ENCODE peak calls at places on chromosomes 3 and 15, in eight cellular contexts. G, I, U, X, O, D, P and T are unnamed samples.
A peak's percentile ranks its signal among the peaks of the same experiment; 100 is the strongest.

GRCh38 chr15:59549339-59549807 is 62.2 kb upstream of the GCNT3 start:
- DNase-seq in G (no peak), I (no peak), U (no peak), X (no peak), O (no peak), D (no peak), P (no peak), T (no peak)

GRCh38 chr3:49013738-49014660 is 4.4 kb downstream of the DALRD3 start:
- DNase-seq in G (peak; percentile 59), I (peak; percentile 86), U (peak; percentile 68), X (peak; percentile 43), O (peak; percentile 28), D (no peak), P (no peak), T (peak; percentile 66)

GRCh38 chr3:178618197-178618596 is 82.0 kb downstream of the KCNMB2 start:
- DNase-seq in G (no peak), I (no peak), U (peak; percentile 2), X (no peak), O (no peak), D (no peak), P (no peak), T (peak; percentile 6)

GRCh38 chr15:100349321-100349695 is 7.5 kb upstream of the ADAMTS17 start:
- DNase-seq in G (no peak), I (no peak), U (no peak), X (no peak), O (no peak), D (no peak), P (no peak), T (no peak)

GRCh38 chr3:156551261-156551660 is 3.7 kb downstream of the SSR3 start:
- DNase-seq in G (no peak), I (no peak), U (no peak), X (no peak), O (no peak), D (no peak), P (no peak), T (no peak)

GRCh38 chr15:82651708-82652107 is 4.5 kb upstream of the CPEB1 start:
- DNase-seq in G (no peak), I (no peak), U (no peak), X (no peak), O (no peak), D (no peak), P (no peak), T (no peak)

GRCh38 chr3:18445421-18446066 is 20.4 kb upstream of the SATB1 start:
- DNase-seq in G (no peak), I (no peak), U (no peak), X (no peak), O (no peak), D (no peak), P (no peak), T (peak; percentile 51)

GRCh38 chr15:78129098-78130011 is 1.9 kb downstream of the CIB2 start:
- DNase-seq in G (no peak), I (no peak), U (no peak), X (no peak), O (no peak), D (no peak), P (no peak), T (no peak)

GRCh38 chr3:170815340-170815739 is 54.7 kb downstream of the RPL22L1 start:
- DNase-seq in G (peak; percentile 7), I (peak; percentile 69), U (peak; percentile 88), X (no peak), O (no peak), D (no peak), P (peak; percentile 29), T (no peak)

GRCh38 chr3:124650798-124651197 is 79.5 kb upstream of the UMPS start:
- DNase-seq in G (no peak), I (no peak), U (no peak), X (no peak), O (no peak), D (peak; percentile 65), P (no peak), T (no peak)

GRCh38 chr3:88219138-88219792 is 69.5 kb downstream of the C3orf38 start:
- DNase-seq in G (peak; percentile 69), I (peak; percentile 66), U (peak; percentile 45), X (peak; percentile 7), O (peak; percentile 3), D (no peak), P (no peak), T (peak; percentile 66)

GRCh38 chr3:112349557-112349956 is 16.6 kb downstream of the CD200 start:
- DNase-seq in G (no peak), I (no peak), U (no peak), X (no peak), O (no peak), D (no peak), P (no peak), T (no peak)

GRCh38 chr15:96354731-96355560 is 24.4 kb downstream of the NR2F2 start:
- DNase-seq in G (peak; percentile 56), I (no peak), U (peak; percentile 42), X (peak; percentile 79), O (peak; percentile 85), D (no peak), P (no peak), T (peak; percentile 87)

GRCh38 chr3:195878424-195879274 is 29.7 kb downstream of the TNK2 start:
- DNase-seq in G (no peak), I (no peak), U (no peak), X (no peak), O (no peak), D (no peak), P (no peak), T (no peak)
- TF ChIP-seq CTCF in G (no peak), I (no peak), U (no peak), X (no peak), O (no peak), D (no peak), P (no peak), T (no peak)

GRCh38 chr3:72150634-72151412 is 365.9 kb upstream of the PROK2 start:
- DNase-seq in G (peak; percentile 91), I (no peak), U (no peak), X (no peak), O (no peak), D (no peak), P (no peak), T (no peak)
- TF ChIP-seq POLR2A in G (peak; percentile 80), I (no peak), U (no peak), X (no peak), O (no peak), D (no peak), P (no peak), T (no peak)

GRCh38 chr3:123339302-123339701 is 109.6 kb downstream of the ADCY5 start:
- DNase-seq in G (no peak), I (no peak), U (no peak), X (no peak), O (no peak), D (no peak), P (no peak), T (no peak)
- TF ChIP-seq MAX in G (no peak), I (no peak), U (no peak), X (no peak), O (no peak), D (no peak), P (no peak), T (no peak)

DNA sequence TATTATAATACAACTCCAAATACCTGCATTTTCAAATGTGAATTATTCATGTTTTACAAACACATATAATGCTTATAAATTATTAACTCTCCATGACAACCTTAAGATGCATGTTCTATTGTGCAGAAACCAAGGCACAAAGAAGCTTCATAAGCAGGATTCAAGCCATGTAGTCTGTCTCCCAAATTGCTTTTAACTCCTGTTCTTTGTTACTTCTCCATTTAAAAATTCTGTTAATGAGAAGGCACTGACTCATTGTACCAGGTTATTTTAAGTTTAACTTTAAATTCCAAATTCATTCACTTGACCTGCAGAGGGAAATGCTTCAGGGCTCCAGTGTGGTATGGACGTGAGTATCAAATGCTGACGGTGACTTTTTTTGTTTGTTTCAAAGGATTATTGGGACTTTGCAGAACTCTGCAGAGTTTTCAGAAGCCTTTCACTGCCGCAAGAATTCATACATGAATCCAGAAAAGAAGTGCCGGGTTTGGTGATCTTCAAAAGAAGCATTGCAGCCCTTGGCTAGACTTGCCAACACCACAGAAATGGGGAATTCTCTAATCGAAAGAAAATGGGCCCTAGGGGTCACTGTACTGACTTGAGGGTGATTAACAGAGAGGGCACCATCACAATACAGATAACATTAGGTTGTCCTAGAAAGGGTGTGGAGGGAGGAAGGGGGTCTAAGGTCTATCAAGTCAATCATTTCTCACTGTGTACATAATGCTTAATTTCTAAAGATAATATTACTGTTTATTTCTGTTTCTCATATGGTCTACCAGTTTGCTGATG is 100.0 kb downstream of the MME start:
- DNase-seq in G (no peak), I (no peak), U (peak; percentile 22), X (no peak), O (no peak), D (no peak), P (no peak), T (no peak)
- TF ChIP-seq CTCF in G (no peak), I (no peak), U (no peak), X (no peak), O (no peak), D (no peak), P (no peak), T (no peak)

DNA sequence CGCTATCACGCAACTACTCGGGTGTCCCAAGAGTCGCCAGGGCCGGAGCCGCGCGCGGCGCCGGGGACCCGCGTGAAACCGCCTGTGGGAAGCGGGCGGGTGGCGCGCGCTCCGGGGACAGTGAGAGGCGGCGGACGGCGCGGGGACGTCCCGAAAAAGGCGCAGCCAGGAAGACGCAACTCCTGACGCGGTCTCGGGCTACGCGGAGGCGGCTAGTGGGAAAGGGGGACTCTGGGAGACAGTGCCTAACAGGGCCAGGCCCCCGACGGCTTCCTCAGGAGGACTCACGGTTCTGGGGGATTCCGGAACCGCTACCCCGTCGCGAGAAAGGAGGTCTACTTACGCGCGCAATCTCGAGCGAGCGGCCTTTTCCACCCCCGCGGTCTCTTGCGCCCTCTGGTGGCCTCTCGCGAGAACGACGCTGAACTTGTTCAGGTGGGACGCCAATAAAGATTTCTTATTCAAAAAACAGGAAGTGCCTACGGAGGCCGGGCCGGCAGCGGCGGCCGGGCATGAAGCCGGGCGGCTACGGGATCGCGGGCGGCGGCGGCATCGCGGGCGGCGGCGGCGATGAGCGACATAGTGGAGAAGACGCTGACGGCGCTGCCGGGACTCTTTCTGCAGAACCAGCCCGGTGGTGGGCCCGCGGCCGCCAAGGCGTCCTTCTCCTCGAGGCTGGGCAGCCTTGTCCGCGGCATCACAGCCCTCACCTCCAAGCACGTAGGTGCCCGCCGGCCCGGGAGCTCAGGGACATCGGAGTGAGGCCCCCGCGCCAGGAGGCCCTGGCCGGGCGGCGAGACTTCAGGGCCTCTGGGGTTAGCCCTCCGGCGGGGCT is at the start of gene AP4E1:
- DNase-seq in G (peak; percentile 85), I (peak; percentile 97), U (peak; percentile 95), X (peak; percentile 75), O (peak; percentile 96), D (peak; percentile 79), P (peak; percentile 87), T (peak; percentile 96)
- TF ChIP-seq POLR2A in G (peak; percentile 72), I (no peak), U (peak; percentile 88), X (peak; percentile 24), O (peak; percentile 14), D (peak; percentile 86), P (peak; percentile 50), T (peak; percentile 59)

GRCh38 chr3:65342084-65342683 is 654.4 kb upstream of the ADAMTS9 start:
- DNase-seq in G (peak; percentile 35), I (peak; percentile 89), U (peak; percentile 75), X (peak; percentile 20), O (peak; percentile 60), D (no peak), P (peak; percentile 42), T (peak; percentile 53)
- TF ChIP-seq MAX in G (no peak), I (peak; percentile 43), U (no peak), X (no peak), O (no peak), D (no peak), P (no peak), T (peak; percentile 41)